ENCODE peak calls at places on chromosomes 4 and X, in six cellular contexts. S is NCI-H774; F is A549; I is activated CD4-positive, alpha-beta T cell treated with anti-CD3 and anti-CD28 coated beads for 1 hour; P is body of pancreas; X is H9. Y is an unnamed sample.

GRCh38 chrX:17788439-17788838 is 51.1 kb downstream of the SCML1 start:
- DNase-seq in S (peak; percentile 15), F (peak; percentile 53), I (peak; percentile 19), P (peak; percentile 23), X (peak; percentile 62), Y (no peak)

GRCh38 chr4:17450431-17450830 is 61.5 kb downstream of the QDPR start:
- DNase-seq in S (no peak), F (no peak), I (no peak), P (no peak), X (no peak), Y (no peak)

GRCh38 chr4:114364857-114365256 is 233.8 kb upstream of the UGT8 start:
- DNase-seq in S (no peak), F (no peak), I (no peak), P (no peak), X (no peak), Y (no peak)

GRCh38 chr4:89307446-89308160 is at the start of gene GPRIN3:
- DNase-seq in S (no peak), F (no peak), I (peak; percentile 39), P (peak; percentile 63), X (peak; percentile 79), Y (no peak)

GRCh38 chr4:212438-213174 is 88.3 kb downstream of the ZNF718 start:
- DNase-seq in S (no peak), F (no peak), I (no peak), P (peak; percentile 80), X (no peak), Y (no peak)

GRCh38 chr4:4384837-4385236 is 2.1 kb upstream of the NSG1 start:
- DNase-seq in S (no peak), F (peak; percentile 21), I (no peak), P (no peak), X (peak; percentile 85), Y (no peak)

GRCh38 chrX:68936608-68937007 is 107.8 kb downstream of the EFNB1 start:
- DNase-seq in S (no peak), F (no peak), I (no peak), P (no peak), X (no peak), Y (no peak)

GRCh38 chr4:71020611-71021010 is 27.2 kb downstream of the DCK start:
- DNase-seq in S (no peak), F (no peak), I (no peak), P (no peak), X (no peak), Y (no peak)

GRCh38 chr4:24979554-24979953 is 51.2 kb downstream of the LGI2 start:
- DNase-seq in S (no peak), F (no peak), I (no peak), P (no peak), X (peak; percentile 5), Y (no peak)

GRCh38 chrX:38919202-38919601 is 117.9 kb downstream of the MID1IP1 start:
- DNase-seq in S (no peak), F (no peak), I (no peak), P (no peak), X (no peak), Y (no peak)

GRCh38 chr4:33339762-33340161 is 2619.6 kb downstream of the PCDH7 start:
- DNase-seq in S (no peak), F (no peak), I (no peak), P (no peak), X (no peak), Y (no peak)

GRCh38 chr4:119057417-119057816 is 78.2 kb upstream of the MYOZ2 start:
- DNase-seq in S (no peak), F (no peak), I (no peak), P (no peak), X (no peak), Y (no peak)

GRCh38 chrX:111244238-111244750 is 26.0 kb downstream of the CAPN6 start:
- DNase-seq in S (peak; percentile 31), F (peak; percentile 8), I (no peak), P (no peak), X (no peak), Y (peak; percentile 9)

GRCh38 chr4:7222521-7222920 is 30.2 kb downstream of the SORCS2 start:
- DNase-seq in S (no peak), F (no peak), I (no peak), P (no peak), X (no peak), Y (no peak)

GRCh38 chr4:183100827-183101226 is 1.8 kb downstream of the WWC2 start:
- DNase-seq in S (no peak), F (no peak), I (no peak), P (no peak), X (no peak), Y (no peak)

GRCh38 chr4:2290974-2291704 is 29.2 kb upstream of the MXD4 start:
- DNase-seq in S (no peak), F (no peak), I (peak; percentile 40), P (no peak), X (no peak), Y (no peak)

GRCh38 chrX:135345328-135345645 is 36.0 kb downstream of the ETDC start:
- DNase-seq in S (peak; percentile 20), F (peak; percentile 5), I (no peak), P (peak; percentile 64), X (no peak), Y (peak; percentile 7)

GRCh38 chrX:63761639-63762038 is 23.4 kb downstream of the ARHGEF9 start:
- DNase-seq in S (no peak), F (no peak), I (no peak), P (no peak), X (no peak), Y (no peak)

GRCh38 chr4:16758816-16759215 is 139.6 kb downstream of the LDB2 start:
- DNase-seq in S (no peak), F (no peak), I (no peak), P (no peak), X (no peak), Y (no peak)

GRCh38 chrX:69036674-69037573 is 128.3 kb downstream of the PJA1 start:
- DNase-seq in S (no peak), F (no peak), I (no peak), P (no peak), X (no peak), Y (no peak)

GRCh38 chr4:184446132-184446531 is 28.2 kb downstream of the IRF2 start:
- DNase-seq in S (peak; percentile 28), F (no peak), I (no peak), P (no peak), X (no peak), Y (no peak)

Y was measured in NCI-H2081 treated with DMSO at 0.1 percent for 48 hours.